ENCODE peak calls at places on chromosomes 11 and 22, in five cellular contexts. T is H9, J is IMR-90, H is mesendoderm, Z is neuronal stem cell. R is an unnamed sample. For H3K4me1, the result is how much of the 10 kb centered on the place peaks cover.

GRCh38 chr11:35041070-35041554 is 97.9 kb upstream of the CD44 start:
- DNase-seq in T (no peak), J (no peak), H (no peak), Z (no peak), R (no peak)

GRCh38 chr11:65300621-65301290 is 13.9 kb upstream of the CDC42EP2 start:
- DNase-seq in T (no peak), J (no peak), H (no peak), Z (no peak), R (no peak)

GRCh38 chr11:102241026-102241425 is 76.3 kb upstream of the BIRC3 start:
- DNase-seq in T (no peak), J (peak), H (no peak), Z (no peak), R (no peak)

GRCh38 chr22:29313126-29314071 is 2.1 kb downstream of the RASL10A start:
- DNase-seq in T (peak), J (no peak), H (peak), Z (no peak), R (peak)

GRCh38 chr11:61731211-61731955 is 21.1 kb upstream of the MYRF start:
- DNase-seq in T (no peak), J (no peak), H (no peak), Z (no peak), R (no peak)

GRCh38 chr11:8477680-8478079 is 116.3 kb downstream of the STK33 start:
- DNase-seq in T (no peak), J (no peak), H (no peak), Z (no peak), R (no peak)

GRCh38 chr11:36566407-36567053 is 1.3 kb upstream of the RAG1 start:
- DNase-seq in T (no peak), J (no peak), H (no peak), Z (no peak), R (no peak)

GRCh38 chr11:95050595-95051202 is 1.5 kb downstream of the KDM4F start:
- DNase-seq in T (no peak), J (no peak), H (no peak), Z (no peak), R (no peak)

GRCh38 chr11:134413334-134414035 is 1.4 kb upstream of the B3GAT1 start:
- DNase-seq in T (peak), J (no peak), H (peak), Z (no peak), R (no peak)

GRCh38 chr22:28899199-28899853 is 16.0 kb downstream of the ZNRF3 start:
- DNase-seq in T (no peak), J (peak), H (no peak), Z (no peak), R (no peak)

DNA sequence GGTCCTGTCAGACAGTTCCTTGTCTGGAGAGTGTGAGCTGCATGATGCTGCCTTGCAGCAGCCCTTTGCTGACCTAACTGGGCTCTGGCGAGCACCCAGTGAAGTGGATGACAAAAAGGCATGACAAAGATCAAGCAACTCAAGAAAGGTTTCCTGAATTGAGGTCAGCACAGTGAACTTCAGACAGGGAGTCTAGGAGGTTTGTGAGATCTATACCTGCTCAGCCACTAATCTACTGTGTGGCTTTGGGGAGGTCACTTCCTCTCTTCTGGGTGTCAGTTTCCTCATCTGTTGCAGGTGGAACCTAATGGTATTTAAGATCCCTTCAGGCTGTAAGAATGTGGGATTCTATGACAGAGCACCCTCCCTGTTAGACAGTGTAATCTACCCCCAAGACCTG is 213.9 kb upstream of the NARS2 start:
- DNase-seq in T (no peak), J (no peak), H (no peak), Z (no peak), R (no peak)
- H4K8ac ChIP-seq in T (no peak), J (peak), H (no peak), Z (no peak), R (no peak)

DNA sequence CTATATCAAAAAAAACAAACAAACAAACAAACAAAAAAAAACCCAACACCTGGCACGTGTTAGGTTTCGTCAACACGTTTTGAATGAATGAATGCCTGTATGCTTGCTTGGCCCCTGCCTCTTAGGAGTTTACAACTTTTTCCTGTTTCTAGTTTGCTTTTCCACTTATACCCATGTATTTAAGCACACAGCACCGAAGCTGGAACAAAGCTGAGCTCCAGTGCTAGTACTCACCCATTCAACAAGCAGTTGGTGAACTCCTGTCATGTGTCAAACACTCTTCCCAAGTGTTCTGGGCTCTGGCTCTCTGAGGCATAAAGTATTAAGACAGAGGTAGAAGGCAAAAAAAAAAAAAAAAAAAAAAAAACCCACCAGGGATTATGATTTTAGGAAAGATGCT is 599.3 kb downstream of the BUD13 start:
- DNase-seq in T (no peak), J (no peak), H (no peak), Z (no peak), R (no peak)
- H3K4me1 ChIP-seq in T (under half), J (under half), H (under half), Z (under half), R (under half)

GRCh38 chr11:119615003-119615878 is 113.8 kb downstream of the NECTIN1 start:
- DNase-seq in T (no peak), J (peak), H (peak), Z (no peak), R (no peak)

GRCh38 chr11:119615879-119616190 is 113.2 kb downstream of the NECTIN1 start:
- DNase-seq in T (no peak), J (no peak), H (no peak), Z (no peak), R (no peak)

GRCh38 chr11:119618208-119618909 is 110.6 kb downstream of the NECTIN1 start:
- DNase-seq in T (peak), J (no peak), H (peak), Z (peak), R (no peak)

GRCh38 chr11:119617343-119617713 is 111.7 kb downstream of the NECTIN1 start:
- DNase-seq in T (no peak), J (no peak), H (no peak), Z (no peak), R (no peak)

GRCh38 chr11:119616586-119617342 is 112.2 kb downstream of the NECTIN1 start:
- DNase-seq in T (no peak), J (no peak), H (peak), Z (no peak), R (no peak)
- H2AK5ac ChIP-seq in T (no peak), J (peak), H (peak), Z (peak), R (no peak)

GRCh38 chr11:91972665-91973266 is 251.9 kb upstream of the FAT3 start:
- DNase-seq in T (no peak), J (no peak), H (no peak), Z (peak), R (no peak)
- H4K8ac ChIP-seq in T (no peak), J (no peak), H (no peak), Z (no peak), R (no peak)

GRCh38 chr22:33895444-33895843 is 24.8 kb downstream of the LARGE1 start:
- DNase-seq in T (no peak), J (no peak), H (no peak), Z (no peak), R (no peak)
- H3K4me1 ChIP-seq in T (under half), J (under half), H (under half), Z (under half), R (under half)